ENCODE peak calls at places on chromosomes 12 and 14, in six cellular contexts. W, K, P, Y, Q and U are unnamed samples.

GRCh38 chr12:49784756-49785409 is 43.3 kb downstream of the NCKAP5L start:
- DNase-seq in W (peak), K (no peak), P (no peak), Y (no peak), Q (no peak), U (no peak)

GRCh38 chr14:98956616-98957015 is 315.4 kb downstream of the BCL11B start:
- DNase-seq in W (no peak), K (no peak), P (no peak), Y (no peak), Q (no peak), U (no peak)

GRCh38 chr12:34402228-34402898 is 380.1 kb downstream of the ALG10 start:
- DNase-seq in W (no peak), K (peak), P (no peak), Y (peak), Q (peak), U (peak)

GRCh38 chr12:123843912-123844748 is 82.0 kb downstream of the DNAH10 start:
- DNase-seq in W (peak), K (no peak), P (no peak), Y (peak), Q (no peak), U (no peak)

GRCh38 chr12:78641837-78642423 is 222.6 kb upstream of the SYT1 start:
- DNase-seq in W (peak), K (no peak), P (no peak), Y (no peak), Q (no peak), U (no peak)

GRCh38 chr12:47312147-47312546 is 232.4 kb upstream of the AMIGO2 start:
- DNase-seq in W (no peak), K (no peak), P (no peak), Y (no peak), Q (no peak), U (no peak)

GRCh38 chr14:58270628-58271027 is 26.0 kb downstream of the PSMA3 start:
- DNase-seq in W (peak), K (no peak), P (no peak), Y (no peak), Q (no peak), U (no peak)

GRCh38 chr12:24741216-24741615 is 207.7 kb downstream of the BCAT1 start:
- DNase-seq in W (no peak), K (no peak), P (no peak), Y (no peak), Q (no peak), U (peak)

GRCh38 chr12:115020091-115020490 is 336.1 kb upstream of the TBX3 start:
- DNase-seq in W (no peak), K (no peak), P (no peak), Y (no peak), Q (no peak), U (no peak)

GRCh38 chr12:94535614-94535932 is 75.9 kb upstream of the CEP83 start:
- DNase-seq in W (no peak), K (no peak), P (no peak), Y (no peak), Q (no peak), U (no peak)

GRCh38 chr12:100827901-100828520 is 33.4 kb downstream of the ANO4 start:
- DNase-seq in W (peak), K (no peak), P (no peak), Y (peak), Q (no peak), U (peak)

GRCh38 chr14:45905672-45906071 is 652.7 kb upstream of the MIS18BP1 start:
- DNase-seq in W (no peak), K (no peak), P (no peak), Y (no peak), Q (no peak), U (no peak)

GRCh38 chr12:76236640-76237039 is 111.6 kb downstream of the BBS10 start:
- DNase-seq in W (peak), K (no peak), P (no peak), Y (no peak), Q (no peak), U (no peak)

GRCh38 chr14:38208825-38209562 is 1.3 kb downstream of the SSTR1 start:
- DNase-seq in W (no peak), K (peak), P (peak), Y (peak), Q (peak), U (no peak)

GRCh38 chr14:67704484-67705089 is 2.9 kb downstream of the RDH12 start:
- DNase-seq in W (peak), K (peak), P (peak), Y (peak), Q (no peak), U (peak)

GRCh38 chr14:75427482-75428229 is at the start of gene JDP2:
- DNase-seq in W (peak), K (peak), P (peak), Y (peak), Q (peak), U (peak)
- TF ChIP-seq CTCF in W (no peak), K (peak), P (no peak), Y (no peak), Q (peak), U (peak)

GRCh38 chr12:57766464-57767311 is at the start of gene CYP27B1:
- DNase-seq in W (peak), K (no peak), P (peak), Y (peak), Q (no peak), U (no peak)

GRCh38 chr12:57765698-57766463 is 997 bp downstream of the CYP27B1 start:
- DNase-seq in W (peak), K (no peak), P (no peak), Y (no peak), Q (no peak), U (no peak)

GRCh38 chr12:57764662-57765002 is 2.2 kb downstream of the CYP27B1 start:
- DNase-seq in W (peak), K (no peak), P (peak), Y (no peak), Q (no peak), U (no peak)

GRCh38 chr12:57763881-57764661 is 2.8 kb downstream of the CYP27B1 start:
- DNase-seq in W (no peak), K (no peak), P (no peak), Y (no peak), Q (no peak), U (no peak)

DNA sequence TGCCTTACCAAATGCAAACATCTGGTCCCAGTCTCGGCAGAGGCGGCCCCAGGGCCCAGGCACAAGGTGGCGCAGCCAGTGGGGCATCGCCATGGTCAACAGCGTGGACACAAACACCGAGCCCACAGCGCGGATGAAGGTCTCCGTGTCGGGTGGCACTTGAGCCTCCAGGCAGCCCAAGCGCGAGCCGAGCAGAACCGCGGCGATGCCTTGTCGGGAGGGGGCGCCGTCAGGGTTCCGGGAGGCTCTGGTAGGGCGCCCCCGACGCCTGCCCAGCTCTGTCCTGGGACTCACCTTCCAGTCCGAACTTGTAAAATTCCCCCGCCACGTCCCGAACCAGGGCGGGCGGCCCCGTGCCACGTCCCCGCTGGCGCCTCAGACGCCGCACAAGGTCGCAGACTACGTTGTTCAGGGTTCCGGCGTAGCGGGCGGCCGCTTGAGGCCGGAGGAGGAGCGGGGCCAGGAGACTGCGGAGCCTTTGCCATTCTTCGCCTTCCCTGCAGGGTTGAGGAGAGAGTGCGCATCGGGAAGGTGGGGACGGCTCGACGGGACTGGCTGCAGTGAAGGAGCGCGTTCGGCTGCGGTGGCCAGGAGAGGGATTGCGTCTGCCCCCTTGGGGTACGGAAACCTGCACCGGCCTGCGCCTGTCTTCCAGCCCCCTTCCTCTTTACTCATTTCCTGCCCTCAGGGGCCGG is 1.7 kb downstream of the CYP27B1 start:
- DNase-seq in W (peak), K (no peak), P (peak), Y (no peak), Q (peak), U (peak)
- TF ChIP-seq CTCF in W (peak), K (peak), P (peak), Y (no peak), Q (no peak), U (peak)

DNA sequence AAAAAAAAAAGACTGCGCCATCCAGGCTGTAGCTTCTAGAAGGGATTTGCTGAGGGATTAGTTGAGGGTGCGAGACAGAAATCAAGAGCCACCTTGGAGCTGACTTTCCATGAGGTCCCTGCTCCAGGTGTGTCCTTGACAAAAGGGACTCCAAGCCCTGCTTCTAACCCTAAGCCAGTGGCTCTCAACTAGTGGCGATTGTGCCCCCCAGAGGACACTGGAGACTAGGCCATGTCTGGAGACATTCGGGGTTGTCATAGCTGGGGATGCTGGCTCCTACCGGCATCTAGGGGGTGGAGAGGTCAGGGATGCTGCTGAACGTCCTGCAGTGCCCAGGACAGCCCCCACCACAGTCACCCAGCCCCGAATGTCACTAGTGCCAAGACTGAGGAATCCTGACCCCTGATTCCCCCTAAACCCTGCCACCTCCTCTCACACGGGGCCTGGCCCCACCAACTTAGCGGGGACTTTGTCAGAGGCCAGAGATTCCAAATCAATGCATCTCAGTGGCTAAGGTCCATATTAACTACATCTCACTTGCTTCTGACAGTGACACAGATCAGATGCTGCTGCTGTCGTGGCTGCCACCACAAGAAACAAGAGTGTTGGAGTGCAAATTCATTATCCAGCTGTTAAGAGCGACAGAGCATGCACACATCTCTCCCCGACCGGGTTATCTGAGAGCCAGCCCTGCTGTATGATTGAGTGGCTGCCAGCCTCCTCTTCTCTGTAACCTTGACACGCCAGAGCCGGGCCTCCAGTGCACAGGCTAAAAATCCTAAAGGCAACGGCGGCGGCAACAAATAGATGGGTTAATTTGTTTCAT is 40.4 kb downstream of the SPRING1 start:
- DNase-seq in W (peak), K (peak), P (peak), Y (peak), Q (no peak), U (peak)
- TF ChIP-seq CTCF in W (no peak), K (peak), P (no peak), Y (peak), Q (no peak), U (peak)

DNA sequence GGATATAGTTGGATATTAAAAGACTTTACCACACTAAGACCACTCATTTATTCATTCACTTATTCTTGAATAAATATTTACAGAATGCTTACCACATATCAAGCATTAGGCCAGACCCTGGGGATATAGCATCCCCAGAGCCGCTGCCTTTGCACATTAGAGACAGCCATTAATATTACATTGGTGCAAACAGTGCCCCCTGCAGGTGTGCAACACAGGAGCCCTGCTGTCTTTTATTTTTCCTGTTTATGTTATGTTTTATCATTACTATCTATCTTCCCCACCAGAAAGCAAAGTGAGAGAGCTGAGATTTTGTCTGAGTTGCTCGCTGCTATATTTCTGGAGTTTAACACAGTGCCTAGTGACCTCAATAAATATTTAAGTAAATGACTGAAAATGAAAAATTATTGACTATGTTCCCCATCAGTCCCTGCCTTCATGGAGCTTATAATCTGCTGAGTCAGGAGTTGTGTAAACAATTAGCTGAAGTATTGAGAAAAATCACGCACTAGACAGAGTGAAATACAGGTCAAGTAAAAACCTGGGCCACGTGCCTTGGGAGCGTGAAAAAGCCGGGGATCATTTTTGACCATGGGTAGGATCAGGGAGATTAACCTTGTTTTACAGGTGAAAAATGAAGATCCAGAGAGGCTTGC is 301.6 kb downstream of the PCNX1 start:
- DNase-seq in W (no peak), K (no peak), P (peak), Y (no peak), Q (no peak), U (no peak)
- TF ChIP-seq CTCF in W (peak), K (no peak), P (no peak), Y (no peak), Q (no peak), U (no peak)